ENCODE peak calls at places on chromosomes 11 and 22, in nine cellular contexts. Y, X, T, H, Z, G, V, D and L are unnamed samples.

GRCh38 chr11:19659529-19659928 is 53.1 kb upstream of the NAV2 start:
- DNase-seq in D (no peak), H (no peak), Y (no peak), X (no peak), T (no peak), Z (no peak), G (no peak), V (no peak), L (no peak)

GRCh38 chr22:44341431-44342346 is 28.9 kb upstream of the SHISAL1 start:
- DNase-seq in T (no peak), X (no peak), H (no peak), Y (no peak), V (no peak), D (no peak), G (no peak), Z (no peak), L (no peak)

GRCh38 chr11:16028406-16028805 is 327.9 kb downstream of the SOX6 start:
- DNase-seq in Z (no peak), H (no peak), D (no peak), Y (no peak), X (no peak), G (no peak), V (no peak), T (no peak), L (no peak)

GRCh38 chr11:107018902-107019493 is 722 bp upstream of the GUCY1A2 start:
- DNase-seq in T (no peak), Z (peak), G (no peak), H (peak), V (no peak), X (no peak), D (no peak), Y (peak), L (peak)

GRCh38 chr11:8812438-8812837 is 98.6 kb upstream of the AKIP1 start:
- DNase-seq in Y (no peak), X (no peak), Z (no peak), T (no peak), G (no peak), D (no peak), V (no peak), H (no peak), L (no peak)

GRCh38 chr11:134818531-134818930 is 406.5 kb upstream of the B3GAT1 start:
- DNase-seq in D (no peak), G (no peak), T (no peak), Y (no peak), V (no peak), Z (no peak), H (no peak), X (no peak), L (no peak)

GRCh38 chr11:9759519-9760179 is 95.8 kb downstream of the SWAP70 start:
- DNase-seq in T (peak), D (peak), Z (no peak), H (peak), X (peak), Y (peak), G (peak), V (peak), L (no peak)

GRCh38 chr22:45029501-45029900 is 19.7 kb upstream of the PHF21B start:
- DNase-seq in Z (no peak), V (no peak), Y (no peak), T (no peak), H (no peak), X (no peak), D (no peak), G (no peak), L (no peak)

GRCh38 chr22:40178417-40179409 is 988 bp downstream of the TNRC6B start:
- DNase-seq in T (peak), D (peak), V (no peak), Y (no peak), Z (no peak), G (no peak), H (no peak), X (no peak), L (no peak)

GRCh38 chr11:106224172-106224571 is 146.7 kb downstream of the AASDHPPT start:
- DNase-seq in V (no peak), T (no peak), Y (no peak), G (no peak), D (no peak), H (no peak), X (no peak), Z (no peak), L (no peak)

GRCh38 chr11:44955019-44955738 is 4.5 kb upstream of the TP53I11 start:
- DNase-seq in H (no peak), G (no peak), T (peak), V (no peak), Z (no peak), Y (peak), D (no peak), X (no peak), L (no peak)

GRCh38 chr22:44731357-44731970 is 20.9 kb upstream of the ARHGAP8 start:
- DNase-seq in V (no peak), G (no peak), Y (no peak), Z (no peak), D (no peak), X (no peak), H (no peak), T (no peak), L (no peak)

GRCh38 chr22:25645266-25645665 is 80.8 kb downstream of the GRK3 start:
- DNase-seq in T (no peak), G (no peak), V (no peak), Y (no peak), Z (no peak), H (no peak), D (no peak), X (no peak), L (no peak)

GRCh38 chr22:28937206-28938025 is 54.0 kb downstream of the ZNRF3 start:
- DNase-seq in X (no peak), G (no peak), Z (no peak), H (no peak), Y (no peak), T (peak), V (no peak), D (no peak), L (no peak)

GRCh38 chr11:7514099-7514725 is 413 bp downstream of the PPFIBP2 start:
- DNase-seq in V (no peak), H (peak), D (no peak), X (no peak), G (peak), Z (no peak), Y (no peak), T (peak), L (peak)

GRCh38 chr11:1653541-1654387 is 24.2 kb downstream of the KRTAP5-5 start:
- DNase-seq in G (no peak), H (no peak), V (no peak), X (no peak), T (no peak), Z (peak), Y (no peak), D (no peak), L (no peak)